ENCODE peak calls at places on chromosome 10, in four cellular contexts. E is IMR-90, M is Peyer's patch, R is neural progenitor cell. G is an unnamed sample.

GRCh38 chr10:44436240-44436639 is 51.3 kb upstream of the CXCL12 start:
- DNase-seq in E (no peak), M (no peak), R (no peak), G (no peak)

GRCh38 chr10:86824151-86824550 is 67.7 kb downstream of the BMPR1A start:
- DNase-seq in E (no peak), M (peak; percentile 55), R (peak; percentile 51), G (no peak)

GRCh38 chr10:124087672-124088634 is 5.4 kb downstream of the CHST15 start:
- DNase-seq in E (no peak), M (peak; percentile 77), R (no peak), G (no peak)

GRCh38 chr10:43871004-43871439 is 222.3 kb upstream of the ZNF32 start:
- DNase-seq in E (no peak), M (no peak), R (no peak), G (peak; percentile 73)

GRCh38 chr10:102118867-102119266 is 1.3 kb downstream of the LDB1 start:
- DNase-seq in E (peak; percentile 20), M (peak; percentile 71), R (peak; percentile 62), G (no peak)

GRCh38 chr10:108690530-108690929 is 1232.8 kb downstream of the XPNPEP1 start:
- DNase-seq in E (no peak), M (no peak), R (no peak), G (no peak)

GRCh38 chr10:117047947-117048346 is 43.0 kb upstream of the SHTN1 start:
- DNase-seq in E (no peak), M (no peak), R (no peak), G (no peak)

GRCh38 chr10:28738200-28738599 is 60.9 kb downstream of the BAMBI start:
- DNase-seq in E (no peak), M (no peak), R (no peak), G (no peak)

GRCh38 chr10:102600816-102601215 is 43.5 kb upstream of the TRIM8 start:
- DNase-seq in E (no peak), M (no peak), R (no peak), G (no peak)

GRCh38 chr10:76675951-76676587 is 961.5 kb downstream of the KCNMA1 start:
- DNase-seq in E (no peak), M (peak; percentile 55), R (no peak), G (peak; percentile 55)

GRCh38 chr10:1404236-1404952 is 332.9 kb downstream of the ADARB2 start:
- DNase-seq in E (no peak), M (peak; percentile 29), R (no peak), G (no peak)

GRCh38 chr10:93288679-93289634 is 193.2 kb downstream of the MYOF start:
- DNase-seq in E (peak; percentile 84), M (peak; percentile 84), R (peak; percentile 90), G (peak; percentile 45)

GRCh38 chr10:132987671-132988571 is 45.6 kb upstream of the CFAP46 start:
- DNase-seq in E (peak; percentile 87), M (no peak), R (no peak), G (no peak)

GRCh38 chr10:125414998-125415397 is 254.6 kb upstream of the CTBP2 start:
- DNase-seq in E (peak; percentile 35), M (no peak), R (no peak), G (no peak)

GRCh38 chr10:63114031-63114814 is 18.9 kb upstream of the NRBF2 start:
- DNase-seq in E (peak; percentile 88), M (peak; percentile 65), R (no peak), G (peak; percentile 72)

GRCh38 chr10:88565072-88565471 is 18.0 kb downstream of the RNLS start:
- DNase-seq in E (peak; percentile 61), M (no peak), R (no peak), G (no peak)

GRCh38 chr10:64041185-64041988 is 520.2 kb downstream of the REEP3 start:
- DNase-seq in E (peak; percentile 72), M (peak; percentile 82), R (peak; percentile 77), G (peak; percentile 53)

GRCh38 chr10:102342462-102342861 is 53.0 kb upstream of the NFKB2 start:
- DNase-seq in E (peak; percentile 4), M (no peak), R (peak; percentile 79), G (no peak)

GRCh38 chr10:76337641-76338040 is 906.2 kb downstream of the LRMDA start:
- DNase-seq in E (peak; percentile 92), M (no peak), R (no peak), G (no peak)

GRCh38 chr10:988667-989545 is 672 bp downstream of the GTPBP4 start:
- DNase-seq in E (peak; percentile 28), M (peak; percentile 42), R (no peak), G (no peak)

GRCh38 chr10:11757452-11757819 is 15.3 kb downstream of the ECHDC3 start:
- DNase-seq in E (peak; percentile 91), M (no peak), R (no peak), G (peak; percentile 54)

GRCh38 chr10:100364735-100365391 is 17.8 kb downstream of the SCD start:
- DNase-seq in E (peak; percentile 60), M (peak; percentile 92), R (no peak), G (peak; percentile 77)

GRCh38 chr10:43043773-43044394 is 33.0 kb upstream of the RET start:
- DNase-seq in E (no peak), M (peak; percentile 38), R (no peak), G (no peak)

GRCh38 chr10:114470956-114471905 is 66.9 kb upstream of the AFAP1L2 start:
- DNase-seq in E (peak; percentile 77), M (peak; percentile 88), R (peak; percentile 84), G (peak; percentile 52)

GRCh38 chr10:93541402-93542357 is 24.8 kb upstream of the FFAR4 start:
- DNase-seq in E (peak; percentile 46), M (peak; percentile 67), R (peak; percentile 72), G (peak; percentile 41)

DNA sequence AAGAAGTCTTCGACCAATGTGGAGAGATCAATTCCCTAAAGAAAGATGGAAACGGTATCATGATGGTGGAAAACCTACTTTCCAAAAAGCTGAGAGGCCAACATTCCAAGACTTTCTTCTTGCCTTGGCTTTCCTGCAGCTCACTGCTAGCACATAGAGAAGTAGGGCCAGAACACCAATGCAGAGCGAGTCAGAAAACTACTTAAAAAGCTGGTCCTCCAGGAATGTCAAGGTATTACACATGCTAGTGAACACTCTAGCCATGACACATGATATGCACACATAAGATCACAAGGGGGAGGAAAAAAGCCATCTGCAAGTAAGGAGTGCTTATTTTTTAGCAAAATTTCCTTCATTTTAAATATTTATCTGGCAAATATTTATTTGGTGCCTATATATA is 22.7 kb downstream of the GPAM start:
- DNase-seq in E (no peak), M (no peak), R (no peak), G (no peak)
- H3K36me3 ChIP-seq in E (peaks cover 32% of the 10 kb centered on the region), M (no peaks in the 10 kb centered on the region), R (peaks cover 8% of the 10 kb centered on the region), G (peaks cover 100% of the 10 kb centered on the region)

GRCh38 chr10:112446855-112447691 is at the start of the genes VTI1A and ZDHHC6:
- DNase-seq in E (peak; percentile 84), M (peak; percentile 94), R (peak; percentile 91), G (peak; percentile 84)
- TF ChIP-seq CTCF in E (peak; percentile 24), M (no peak), R (no peak), G (peak; percentile 29)

DNA sequence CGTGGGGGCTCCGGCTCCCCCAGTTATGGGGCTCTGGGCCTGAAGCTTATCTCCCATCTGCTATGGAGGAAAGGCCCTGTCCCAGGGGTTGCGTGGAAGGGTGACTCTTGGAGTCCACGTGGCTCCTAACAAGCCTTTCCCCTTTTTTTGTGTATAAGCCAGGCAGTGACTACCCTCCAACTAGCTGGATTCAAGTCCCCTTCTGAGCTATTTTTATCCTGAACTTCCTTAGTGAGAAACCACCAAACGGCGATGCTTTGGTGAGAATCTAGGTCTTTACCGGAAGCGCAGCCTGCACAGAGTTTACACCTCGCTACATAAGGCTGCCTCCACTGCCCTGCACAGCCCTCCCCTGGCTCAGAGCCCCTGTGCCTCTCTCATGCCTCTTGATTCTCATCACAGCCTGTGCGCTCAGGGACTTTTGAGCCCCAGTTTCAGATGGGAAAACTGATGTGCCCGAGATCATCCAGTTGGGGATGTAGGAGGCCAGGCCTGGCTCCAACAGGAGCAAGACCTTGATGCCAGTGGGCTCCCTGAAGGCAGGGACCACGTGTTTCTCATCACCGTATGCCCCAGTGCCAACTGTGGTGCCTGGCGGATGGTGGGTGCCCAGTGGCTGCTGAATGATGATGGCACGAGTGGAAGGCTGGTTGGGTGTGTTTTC is 102.3 kb upstream of the PPIF start:
- DNase-seq in E (no peak), M (peak; percentile 83), R (no peak), G (no peak)
- H3K4me3 ChIP-seq in E (no peak overlapping the region), M (peak overlapping the region; percentile 9), R (no peak overlapping the region), G (peak overlapping the region; percentile 70)

DNA sequence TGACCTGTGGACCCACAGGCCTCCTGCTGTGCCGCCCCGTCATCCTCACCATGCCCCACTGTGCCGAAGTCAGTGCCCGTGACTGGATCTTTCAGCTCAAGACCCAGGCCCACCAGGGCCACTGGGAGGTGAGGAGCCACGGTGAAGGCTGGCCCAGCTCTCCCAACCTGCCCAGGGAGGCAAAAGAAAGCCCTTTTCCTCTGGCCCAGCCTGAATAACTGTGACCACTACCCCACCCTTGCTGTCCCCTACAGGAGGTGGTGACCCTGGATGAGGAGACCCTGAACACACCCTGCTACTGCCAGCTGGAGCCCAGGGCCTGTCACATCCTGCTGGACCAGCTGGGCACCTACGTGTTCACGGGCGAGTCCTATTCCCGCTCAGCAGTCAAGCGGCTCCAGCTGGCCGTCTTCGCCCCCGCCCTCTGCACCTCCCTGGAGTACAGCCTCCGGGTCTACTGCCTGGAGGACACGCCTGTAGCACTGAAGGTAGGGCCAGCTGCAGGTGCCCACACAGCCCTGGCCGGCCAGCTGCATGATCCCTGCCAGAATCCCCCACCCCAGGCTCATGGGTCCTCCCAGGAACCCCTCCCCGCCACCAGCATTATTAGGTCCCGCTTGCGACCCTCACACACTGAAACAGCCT is 25.5 kb upstream of the SLC29A3 start:
- DNase-seq in E (no peak), M (peak; percentile 57), R (no peak), G (no peak)
- H3K36me3 ChIP-seq in E (peaks cover 8% of the 10 kb centered on the region), M (no peaks in the 10 kb centered on the region), R (no peaks in the 10 kb centered on the region), G (peaks cover 85% of the 10 kb centered on the region)

DNA sequence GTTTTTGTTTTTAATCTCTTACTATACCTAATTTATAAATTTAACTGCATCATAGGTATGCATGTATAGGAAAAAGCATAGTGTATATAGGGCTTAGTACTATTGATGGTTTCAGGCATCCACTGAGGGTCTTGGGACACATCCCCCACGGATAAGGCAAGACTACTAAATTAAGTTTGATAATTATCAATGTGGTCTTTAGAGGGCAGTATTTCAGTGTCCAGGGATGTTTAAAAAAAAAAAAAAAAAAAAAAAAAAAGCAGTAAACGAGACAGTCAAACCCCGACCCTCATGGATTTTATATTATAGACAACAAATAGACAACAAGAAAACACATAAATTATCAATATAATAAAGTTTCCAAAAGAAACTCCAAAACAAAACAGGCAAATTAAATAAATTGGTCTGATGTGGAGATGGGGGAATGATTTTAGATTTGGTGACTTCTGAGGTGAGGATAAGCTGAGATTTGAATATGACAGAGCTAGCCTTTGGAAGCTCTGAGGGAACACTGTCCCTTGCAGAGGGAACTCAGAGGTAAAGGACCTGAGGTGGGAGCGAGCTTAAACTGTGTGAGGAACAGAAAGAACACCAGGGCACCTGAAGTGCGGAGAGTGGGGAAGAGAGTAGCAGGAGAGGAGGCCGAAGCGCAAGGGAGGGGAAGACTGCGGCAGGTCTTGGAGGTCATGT is 14.8 kb downstream of the ACSM6 start:
- DNase-seq in E (no peak), M (no peak), R (no peak), G (no peak)
- TF ChIP-seq CTCF in E (peak; percentile 55), M (no peak), R (peak; percentile 48), G (peak; percentile 47)

DNA sequence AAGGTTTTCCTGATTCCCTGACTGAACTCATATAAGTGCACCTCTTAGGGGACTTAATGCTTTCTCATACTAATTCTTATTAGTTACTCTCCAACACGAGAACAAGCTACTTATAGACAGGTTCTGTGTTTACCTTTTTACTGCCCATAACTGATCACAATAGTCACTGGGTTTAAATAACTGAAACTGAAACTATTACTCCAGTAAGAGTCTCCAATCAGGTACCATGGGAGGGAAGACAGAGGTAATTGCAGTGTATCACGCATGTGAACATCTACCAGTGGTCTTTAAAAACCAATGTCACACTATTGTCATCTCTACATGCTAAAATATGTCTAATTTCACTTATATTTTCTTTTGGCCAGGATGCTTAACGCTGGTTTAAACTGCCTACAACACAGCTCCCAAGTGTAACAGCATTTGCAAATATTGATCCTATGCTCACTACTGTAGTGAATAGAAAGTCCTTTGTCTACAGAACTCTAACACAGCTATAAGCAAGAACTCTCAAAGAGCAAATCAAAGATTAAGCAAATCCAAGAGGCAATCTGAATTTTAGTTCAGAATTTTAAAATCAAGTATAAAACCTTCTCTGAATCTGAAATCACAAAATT is 3.6 kb downstream of the GDI2 start:
- DNase-seq in E (peak; percentile 1), M (no peak), R (no peak), G (no peak)
- H3K4me3 ChIP-seq in E (no peak overlapping the region), M (peak overlapping the region; percentile 86), R (peak overlapping the region; percentile 98), G (peak overlapping the region; percentile 20)